ENCODE peak calls at places on chromosomes 11 and 22, in seven cellular contexts. H is body of pancreas; W is neuronal stem cell; L is CD8-positive, alpha-beta T cell; X is AG04450; I is Peyer's patch; V is breast epithelium. K is an unnamed sample. For H3K9me3, the result is how much of the 10 kb centered on the place peaks cover.

GRCh38 chr11:121936781-121937447 is 179.1 kb downstream of the BLID start:
- DNase-seq in H (no peak), W (no peak), L (no peak), X (no peak), I (no peak), V (no peak), K (no peak)

GRCh38 chr22:41752011-41752975 is 48.2 kb upstream of the CCDC134 start:
- DNase-seq in H (no peak), W (no peak), L (no peak), X (no peak), I (no peak), V (no peak), K (no peak)

GRCh38 chr11:47391077-47391583 is 12.8 kb upstream of the SPI1 start:
- DNase-seq in H (peak), W (no peak), L (no peak), X (no peak), I (peak), V (no peak), K (no peak)

GRCh38 chr22:38383417-38383816 is 66.2 kb upstream of the CSNK1E start:
- DNase-seq in H (no peak), W (no peak), L (no peak), X (no peak), I (no peak), V (no peak), K (no peak)

GRCh38 chr11:47412152-47412746 is 3.9 kb downstream of the SLC39A13 start:
- DNase-seq in H (no peak), W (no peak), L (no peak), X (no peak), I (peak), V (no peak), K (peak)

GRCh38 chr11:134206185-134206584 is 17.6 kb downstream of the NCAPD3 start:
- DNase-seq in H (no peak), W (no peak), L (no peak), X (no peak), I (no peak), V (no peak), K (no peak)

GRCh38 chr11:133927690-133928627 is 28.8 kb downstream of the IGSF9B start:
- DNase-seq in H (peak), W (no peak), L (peak), X (peak), I (peak), V (peak), K (peak)

GRCh38 chr22:38298312-38299000 is 18.8 kb downstream of the CSNK1E start:
- DNase-seq in H (no peak), W (no peak), L (no peak), X (no peak), I (no peak), V (no peak), K (peak)

GRCh38 chr11:85167471-85167870 is 459.7 kb downstream of the DLG2 start:
- DNase-seq in H (no peak), W (no peak), L (no peak), X (no peak), I (no peak), V (no peak), K (no peak)

GRCh38 chr22:45612451-45612901 is 59.2 kb upstream of the ATXN10 start:
- DNase-seq in H (peak), W (no peak), L (no peak), X (peak), I (peak), V (no peak), K (no peak)

GRCh38 chr11:86632499-86633269 is 39.7 kb downstream of the ME3 start:
- DNase-seq in H (peak), W (peak), L (no peak), X (peak), I (no peak), V (no peak), K (no peak)

GRCh38 chr11:71305041-71305440 is 52.7 kb upstream of the SHANK2 start:
- DNase-seq in H (no peak), W (no peak), L (no peak), X (no peak), I (peak), V (no peak), K (no peak)

GRCh38 chr11:17544181-17544622 is at the start of gene USH1C:
- DNase-seq in H (peak), W (no peak), L (no peak), X (no peak), I (peak), V (peak), K (no peak)

GRCh38 chr11:73297231-73297590 is 10.9 kb upstream of the ARHGEF17 start:
- DNase-seq in H (no peak), W (no peak), L (no peak), X (no peak), I (no peak), V (no peak), K (no peak)

GRCh38 chr11:109033627-109034340 is 368.9 kb downstream of the DDX10 start:
- DNase-seq in H (no peak), W (no peak), L (no peak), X (peak), I (no peak), V (no peak), K (no peak)

GRCh38 chr22:19808873-19809478 is 45.7 kb downstream of the GNB1L start:
- DNase-seq in H (no peak), W (no peak), L (no peak), X (no peak), I (peak), V (peak), K (no peak)

DNA sequence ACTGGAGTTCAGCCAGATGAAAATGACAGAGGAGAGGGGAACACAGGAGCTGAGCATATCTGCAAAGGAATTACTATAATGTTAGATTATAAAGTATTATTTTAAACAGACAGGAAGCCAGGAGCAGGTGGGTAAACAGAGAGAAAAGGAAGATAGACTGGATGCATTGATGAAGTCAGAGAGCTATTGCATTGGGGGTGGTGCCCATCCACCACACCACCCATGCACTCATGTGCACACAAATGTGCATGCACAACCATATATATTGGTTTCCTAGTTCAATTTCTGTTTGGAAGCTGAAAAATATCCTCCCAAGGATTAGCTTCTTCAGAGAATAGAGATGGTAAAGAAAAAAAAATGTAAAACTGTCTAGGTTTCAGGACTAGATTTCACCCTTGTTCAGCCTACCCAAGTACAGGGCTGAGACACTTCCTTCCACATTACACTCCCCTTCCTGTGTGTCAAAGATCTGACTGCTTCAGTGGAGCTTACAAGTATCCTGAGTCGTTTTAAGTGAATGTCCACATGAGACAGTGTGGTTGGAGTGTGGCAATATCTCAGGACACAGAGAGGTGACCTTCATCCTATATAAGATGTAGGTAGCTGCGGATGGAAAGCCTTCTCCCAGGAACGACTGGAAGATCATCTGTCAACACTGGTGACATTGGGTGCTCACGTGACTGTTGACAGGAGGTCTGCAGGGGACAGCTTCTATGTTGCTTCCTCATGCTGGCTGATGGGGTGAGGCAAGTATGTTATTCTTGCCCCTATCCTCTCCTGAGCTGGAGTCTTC is 12.2 kb upstream of the SMPD1 start:
- DNase-seq in H (no peak), W (no peak), L (no peak), X (no peak), I (no peak), V (no peak), K (no peak)
- H3K9me3 ChIP-seq in H (under half), W (under half), L (under half), X (under half), I (under half), V (under half), K (under half)

GRCh38 chr22:48397531-48398180 is 1430.0 kb downstream of the BRD1 start:
- DNase-seq in H (no peak), W (no peak), L (no peak), X (no peak), I (peak), V (no peak), K (no peak)

GRCh38 chr22:48398181-48398905 is 1429.3 kb downstream of the BRD1 start:
- DNase-seq in H (no peak), W (no peak), L (no peak), X (no peak), I (peak), V (no peak), K (no peak)

GRCh38 chr22:48394787-48395620 is 1432.7 kb downstream of the BRD1 start:
- DNase-seq in H (no peak), W (no peak), L (no peak), X (no peak), I (peak), V (no peak), K (no peak)

GRCh38 chr22:48396785-48397530 is 1430.7 kb downstream of the BRD1 start:
- DNase-seq in H (no peak), W (no peak), L (no peak), X (no peak), I (peak), V (no peak), K (no peak)

GRCh38 chr22:48396091-48396784 is 1431.4 kb downstream of the BRD1 start:
- DNase-seq in H (no peak), W (no peak), L (no peak), X (no peak), I (peak), V (no peak), K (no peak)
- H3K9me3 ChIP-seq in H (under half), W (under half), L (under half), X (half or more), I (under half), V (under half), K (under half)

GRCh38 chr22:47457021-47457420 is 694.6 kb downstream of the TBC1D22A start:
- DNase-seq in H (no peak), W (no peak), L (no peak), X (no peak), I (no peak), V (no peak), K (no peak)
- H3K9me3 ChIP-seq in H (under half), W (half or more), L (under half), X (under half), I (under half), V (under half), K (under half)

GRCh38 chr22:47550524-47551437 is 788.3 kb downstream of the TBC1D22A start:
- DNase-seq in H (no peak), W (no peak), L (no peak), X (no peak), I (no peak), V (peak), K (no peak)

GRCh38 chr22:47547881-47548630 is 785.6 kb downstream of the TBC1D22A start:
- DNase-seq in H (no peak), W (no peak), L (no peak), X (no peak), I (no peak), V (peak), K (no peak)

GRCh38 chr22:47551438-47551788 is 789.0 kb downstream of the TBC1D22A start:
- DNase-seq in H (no peak), W (no peak), L (no peak), X (no peak), I (no peak), V (peak), K (no peak)

GRCh38 chr22:47548953-47549740 is 786.7 kb downstream of the TBC1D22A start:
- DNase-seq in H (no peak), W (no peak), L (no peak), X (no peak), I (no peak), V (peak), K (no peak)

GRCh38 chr22:47549741-47550340 is 787.4 kb downstream of the TBC1D22A start:
- DNase-seq in H (no peak), W (no peak), L (no peak), X (no peak), I (no peak), V (no peak), K (no peak)
- H3K9me3 ChIP-seq in H (under half), W (half or more), L (under half), X (half or more), I (under half), V (under half), K (under half)

DNA sequence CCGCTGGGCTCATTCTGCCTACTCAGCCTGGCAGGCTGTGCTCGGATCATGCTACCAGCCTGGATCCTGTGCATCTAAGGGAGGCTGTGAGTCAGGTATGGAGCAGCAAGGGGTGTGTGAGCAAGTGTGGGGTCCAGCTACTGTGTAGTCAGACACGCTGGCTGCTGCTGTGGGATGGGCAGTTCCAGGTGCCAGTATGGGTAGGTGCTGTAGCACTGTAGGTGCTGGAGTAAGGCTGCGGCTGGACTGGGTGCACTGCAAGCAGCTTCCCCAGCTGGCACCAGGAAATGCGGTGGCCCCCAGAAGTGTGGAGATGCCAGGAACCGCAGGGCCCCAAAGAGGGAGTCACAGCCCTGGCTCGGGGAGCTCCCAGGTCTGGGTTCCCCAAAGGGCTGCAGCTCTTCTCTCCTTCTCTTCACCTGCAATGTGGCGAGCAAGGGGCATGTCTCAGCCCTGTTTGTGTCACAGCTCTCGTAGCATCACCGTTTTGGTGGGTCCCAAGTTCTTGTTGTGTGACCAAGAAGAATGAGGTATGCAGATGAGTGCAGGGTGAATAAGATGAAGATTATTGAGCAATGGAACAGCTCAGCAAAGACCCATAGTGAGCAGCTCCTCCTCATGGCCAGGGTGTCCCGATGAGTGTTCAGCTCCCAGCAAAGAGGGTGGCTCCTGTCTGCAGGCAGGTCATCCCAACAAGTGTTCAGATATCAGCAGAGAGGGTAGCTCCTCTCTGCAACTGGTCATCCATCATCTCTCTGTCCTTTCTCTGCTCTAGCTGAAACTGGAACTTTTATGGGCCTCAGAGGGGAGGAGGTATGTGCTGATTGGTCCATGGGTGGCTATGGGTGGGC is 462.9 kb downstream of the TBC1D22A start:
- DNase-seq in H (no peak), W (no peak), L (no peak), X (no peak), I (no peak), V (no peak), K (no peak)
- H3K9me3 ChIP-seq in H (under half), W (under half), L (under half), X (under half), I (under half), V (under half), K (under half)

GRCh38 chr22:48538291-48538820 is 1289.3 kb downstream of the BRD1 start:
- DNase-seq in H (no peak), W (no peak), L (no peak), X (no peak), I (no peak), V (no peak), K (no peak)
- H3K9me3 ChIP-seq in H (under half), W (under half), L (under half), X (half or more), I (under half), V (under half), K (under half)

GRCh38 chr11:125799808-125800207 is 11.9 kb downstream of the PATE3 start:
- DNase-seq in H (no peak), W (no peak), L (no peak), X (no peak), I (no peak), V (no peak), K (no peak)
- H3K9me3 ChIP-seq in H (under half), W (under half), L (under half), X (under half), I (under half), V (half or more), K (under half)

GRCh38 chr11:132463941-132464340 is 1068.4 kb downstream of the OPCML start:
- DNase-seq in H (no peak), W (no peak), L (no peak), X (no peak), I (no peak), V (no peak), K (no peak)
- H3K9me3 ChIP-seq in H (under half), W (under half), L (under half), X (under half), I (under half), V (under half), K (under half)

GRCh38 chr22:40025856-40026255 is 31.1 kb downstream of the FAM83F start:
- DNase-seq in H (no peak), W (no peak), L (no peak), X (no peak), I (no peak), V (no peak), K (no peak)
- H3K9me3 ChIP-seq in H (under half), W (under half), L (under half), X (under half), I (under half), V (under half), K (under half)

GRCh38 chr22:49580024-49580423 is 247.6 kb downstream of the BRD1 start:
- DNase-seq in H (no peak), W (no peak), L (no peak), X (no peak), I (no peak), V (no peak), K (no peak)
- H3K9me3 ChIP-seq in H (under half), W (under half), L (under half), X (half or more), I (under half), V (under half), K (under half)